ENCODE peak calls at places on chromosomes 1 and 21, in nine cellular contexts. One of them, this sample, is unnamed.

GRCh38 chr1:63463248-63463647 is 59.8 kb downstream of the ITGB3BP start:
- DNase-seq in activated T-cell treated with anti-CD3 and anti-CD28 coated beads for 1 hour: no peak
- DNase-seq in activated B cell treated with CpG ODN at 0.5 μM for 24 hours: no peak
- DNase-seq in Calu3: no peak
- DNase-seq in posterior cingulate gyrus: no peak
- DNase-seq in tibial nerve: no peak
- DNase-seq in stimulated activated CD4-positive, alpha-beta T cell treated with anti-CD3 and anti-CD28 coated beads, TNF-alpha, amount 100 ng/mL, for 24 hours: no peak
- DNase-seq in ovary: no peak
- DNase-seq in anterior cingulate cortex: no peak
- DNase-seq in this sample: no peak

GRCh38 chr1:116873680-116874271 is 35.9 kb upstream of the PTGFRN start:
- DNase-seq in activated T-cell treated with anti-CD3 and anti-CD28 coated beads for 1 hour: no peak
- DNase-seq in activated B cell treated with CpG ODN at 0.5 μM for 24 hours: no peak
- DNase-seq in Calu3: no peak
- DNase-seq in posterior cingulate gyrus: no peak
- DNase-seq in tibial nerve: no peak
- DNase-seq in stimulated activated CD4-positive, alpha-beta T cell treated with anti-CD3 and anti-CD28 coated beads, TNF-alpha, amount 100 ng/mL, for 24 hours: peak
- DNase-seq in ovary: no peak
- DNase-seq in anterior cingulate cortex: no peak
- DNase-seq in this sample: no peak

GRCh38 chr1:220747426-220748090 is 564 bp upstream of the MTARC2 start:
- DNase-seq in activated T-cell treated with anti-CD3 and anti-CD28 coated beads for 1 hour: no peak
- DNase-seq in activated B cell treated with CpG ODN at 0.5 μM for 24 hours: no peak
- DNase-seq in Calu3: no peak
- DNase-seq in posterior cingulate gyrus: no peak
- DNase-seq in tibial nerve: no peak
- DNase-seq in stimulated activated CD4-positive, alpha-beta T cell treated with anti-CD3 and anti-CD28 coated beads, TNF-alpha, amount 100 ng/mL, for 24 hours: no peak
- DNase-seq in ovary: no peak
- DNase-seq in anterior cingulate cortex: no peak
- DNase-seq in this sample: no peak

GRCh38 chr1:109815809-109816791 is 52.4 kb upstream of the EPS8L3 start:
- DNase-seq in activated T-cell treated with anti-CD3 and anti-CD28 coated beads for 1 hour: no peak
- DNase-seq in activated B cell treated with CpG ODN at 0.5 μM for 24 hours: no peak
- DNase-seq in Calu3: no peak
- DNase-seq in posterior cingulate gyrus: no peak
- DNase-seq in tibial nerve: no peak
- DNase-seq in stimulated activated CD4-positive, alpha-beta T cell treated with anti-CD3 and anti-CD28 coated beads, TNF-alpha, amount 100 ng/mL, for 24 hours: no peak
- DNase-seq in ovary: no peak
- DNase-seq in anterior cingulate cortex: no peak
- DNase-seq in this sample: no peak

GRCh38 chr1:12296623-12297022 is 66.8 kb downstream of the VPS13D start:
- DNase-seq in activated T-cell treated with anti-CD3 and anti-CD28 coated beads for 1 hour: no peak
- DNase-seq in activated B cell treated with CpG ODN at 0.5 μM for 24 hours: no peak
- DNase-seq in Calu3: no peak
- DNase-seq in posterior cingulate gyrus: no peak
- DNase-seq in tibial nerve: no peak
- DNase-seq in stimulated activated CD4-positive, alpha-beta T cell treated with anti-CD3 and anti-CD28 coated beads, TNF-alpha, amount 100 ng/mL, for 24 hours: no peak
- DNase-seq in ovary: no peak
- DNase-seq in anterior cingulate cortex: no peak
- DNase-seq in this sample: no peak

GRCh38 chr1:117127840-117128239 is 6.3 kb upstream of the TRIM45 start:
- DNase-seq in activated T-cell treated with anti-CD3 and anti-CD28 coated beads for 1 hour: no peak
- DNase-seq in activated B cell treated with CpG ODN at 0.5 μM for 24 hours: no peak
- DNase-seq in Calu3: no peak
- DNase-seq in posterior cingulate gyrus: no peak
- DNase-seq in tibial nerve: no peak
- DNase-seq in stimulated activated CD4-positive, alpha-beta T cell treated with anti-CD3 and anti-CD28 coated beads, TNF-alpha, amount 100 ng/mL, for 24 hours: no peak
- DNase-seq in ovary: no peak
- DNase-seq in anterior cingulate cortex: no peak
- DNase-seq in this sample: no peak

GRCh38 chr1:230037261-230037660 is 29.8 kb upstream of the GALNT2 start:
- DNase-seq in activated T-cell treated with anti-CD3 and anti-CD28 coated beads for 1 hour: no peak
- DNase-seq in activated B cell treated with CpG ODN at 0.5 μM for 24 hours: no peak
- DNase-seq in Calu3: no peak
- DNase-seq in posterior cingulate gyrus: no peak
- DNase-seq in tibial nerve: no peak
- DNase-seq in stimulated activated CD4-positive, alpha-beta T cell treated with anti-CD3 and anti-CD28 coated beads, TNF-alpha, amount 100 ng/mL, for 24 hours: no peak
- DNase-seq in ovary: no peak
- DNase-seq in anterior cingulate cortex: no peak
- DNase-seq in this sample: no peak

GRCh38 chr1:50985094-50985493 is 15.0 kb downstream of the CDKN2C start:
- DNase-seq in activated T-cell treated with anti-CD3 and anti-CD28 coated beads for 1 hour: no peak
- DNase-seq in activated B cell treated with CpG ODN at 0.5 μM for 24 hours: no peak
- DNase-seq in Calu3: no peak
- DNase-seq in posterior cingulate gyrus: no peak
- DNase-seq in tibial nerve: no peak
- DNase-seq in stimulated activated CD4-positive, alpha-beta T cell treated with anti-CD3 and anti-CD28 coated beads, TNF-alpha, amount 100 ng/mL, for 24 hours: no peak
- DNase-seq in ovary: no peak
- DNase-seq in anterior cingulate cortex: no peak
- DNase-seq in this sample: no peak

GRCh38 chr1:115293899-115294298 is 44.1 kb downstream of the NGF start:
- DNase-seq in activated T-cell treated with anti-CD3 and anti-CD28 coated beads for 1 hour: no peak
- DNase-seq in activated B cell treated with CpG ODN at 0.5 μM for 24 hours: no peak
- DNase-seq in Calu3: no peak
- DNase-seq in posterior cingulate gyrus: no peak
- DNase-seq in tibial nerve: no peak
- DNase-seq in stimulated activated CD4-positive, alpha-beta T cell treated with anti-CD3 and anti-CD28 coated beads, TNF-alpha, amount 100 ng/mL, for 24 hours: no peak
- DNase-seq in ovary: no peak
- DNase-seq in anterior cingulate cortex: no peak
- DNase-seq in this sample: no peak

GRCh38 chr1:16612332-16613172 is 812 bp downstream of the NBPF1 start:
- DNase-seq in activated T-cell treated with anti-CD3 and anti-CD28 coated beads for 1 hour: no peak
- DNase-seq in activated B cell treated with CpG ODN at 0.5 μM for 24 hours: no peak
- DNase-seq in Calu3: no peak
- DNase-seq in posterior cingulate gyrus: peak
- DNase-seq in tibial nerve: peak
- DNase-seq in stimulated activated CD4-positive, alpha-beta T cell treated with anti-CD3 and anti-CD28 coated beads, TNF-alpha, amount 100 ng/mL, for 24 hours: peak
- DNase-seq in ovary: peak
- DNase-seq in anterior cingulate cortex: peak
- DNase-seq in this sample: no peak

GRCh38 chr1:152533327-152533938 is 19.2 kb downstream of the CRCT1 start:
- DNase-seq in activated T-cell treated with anti-CD3 and anti-CD28 coated beads for 1 hour: no peak
- DNase-seq in activated B cell treated with CpG ODN at 0.5 μM for 24 hours: no peak
- DNase-seq in Calu3: peak
- DNase-seq in posterior cingulate gyrus: no peak
- DNase-seq in tibial nerve: peak
- DNase-seq in stimulated activated CD4-positive, alpha-beta T cell treated with anti-CD3 and anti-CD28 coated beads, TNF-alpha, amount 100 ng/mL, for 24 hours: peak
- DNase-seq in ovary: no peak
- DNase-seq in anterior cingulate cortex: no peak
- DNase-seq in this sample: no peak

GRCh38 chr1:23444104-23444533 is 19.6 kb upstream of the TCEA3 start:
- DNase-seq in activated T-cell treated with anti-CD3 and anti-CD28 coated beads for 1 hour: no peak
- DNase-seq in activated B cell treated with CpG ODN at 0.5 μM for 24 hours: no peak
- DNase-seq in Calu3: no peak
- DNase-seq in posterior cingulate gyrus: no peak
- DNase-seq in tibial nerve: peak
- DNase-seq in stimulated activated CD4-positive, alpha-beta T cell treated with anti-CD3 and anti-CD28 coated beads, TNF-alpha, amount 100 ng/mL, for 24 hours: no peak
- DNase-seq in ovary: peak
- DNase-seq in anterior cingulate cortex: no peak
- DNase-seq in this sample: no peak

GRCh38 chr1:25701030-25701785 is 84.6 kb downstream of the MAN1C1 start:
- DNase-seq in activated T-cell treated with anti-CD3 and anti-CD28 coated beads for 1 hour: no peak
- DNase-seq in activated B cell treated with CpG ODN at 0.5 μM for 24 hours: no peak
- DNase-seq in Calu3: no peak
- DNase-seq in posterior cingulate gyrus: no peak
- DNase-seq in tibial nerve: no peak
- DNase-seq in stimulated activated CD4-positive, alpha-beta T cell treated with anti-CD3 and anti-CD28 coated beads, TNF-alpha, amount 100 ng/mL, for 24 hours: no peak
- DNase-seq in ovary: no peak
- DNase-seq in anterior cingulate cortex: no peak
- DNase-seq in this sample: no peak

GRCh38 chr1:216750031-216750627 is 26.9 kb upstream of the ESRRG start:
- DNase-seq in activated T-cell treated with anti-CD3 and anti-CD28 coated beads for 1 hour: no peak
- DNase-seq in activated B cell treated with CpG ODN at 0.5 μM for 24 hours: no peak
- DNase-seq in Calu3: peak
- DNase-seq in posterior cingulate gyrus: no peak
- DNase-seq in tibial nerve: peak
- DNase-seq in stimulated activated CD4-positive, alpha-beta T cell treated with anti-CD3 and anti-CD28 coated beads, TNF-alpha, amount 100 ng/mL, for 24 hours: no peak
- DNase-seq in ovary: no peak
- DNase-seq in anterior cingulate cortex: no peak
- DNase-seq in this sample: no peak

GRCh38 chr1:76066390-76066789 is 8.2 kb upstream of the ST6GALNAC3 start:
- DNase-seq in activated T-cell treated with anti-CD3 and anti-CD28 coated beads for 1 hour: no peak
- DNase-seq in activated B cell treated with CpG ODN at 0.5 μM for 24 hours: no peak
- DNase-seq in Calu3: no peak
- DNase-seq in posterior cingulate gyrus: no peak
- DNase-seq in tibial nerve: no peak
- DNase-seq in stimulated activated CD4-positive, alpha-beta T cell treated with anti-CD3 and anti-CD28 coated beads, TNF-alpha, amount 100 ng/mL, for 24 hours: no peak
- DNase-seq in ovary: no peak
- DNase-seq in anterior cingulate cortex: no peak
- DNase-seq in this sample: no peak

GRCh38 chr1:197003132-197003531 is 25.8 kb downstream of the CFHR5 start:
- DNase-seq in activated T-cell treated with anti-CD3 and anti-CD28 coated beads for 1 hour: no peak
- DNase-seq in activated B cell treated with CpG ODN at 0.5 μM for 24 hours: no peak
- DNase-seq in Calu3: no peak
- DNase-seq in posterior cingulate gyrus: no peak
- DNase-seq in tibial nerve: no peak
- DNase-seq in stimulated activated CD4-positive, alpha-beta T cell treated with anti-CD3 and anti-CD28 coated beads, TNF-alpha, amount 100 ng/mL, for 24 hours: no peak
- DNase-seq in ovary: no peak
- DNase-seq in anterior cingulate cortex: no peak
- DNase-seq in this sample: no peak

GRCh38 chr1:26530898-26531598 is 1.5 kb downstream of the RPS6KA1 start:
- DNase-seq in activated T-cell treated with anti-CD3 and anti-CD28 coated beads for 1 hour: no peak
- DNase-seq in activated B cell treated with CpG ODN at 0.5 μM for 24 hours: no peak
- DNase-seq in Calu3: peak
- DNase-seq in posterior cingulate gyrus: no peak
- DNase-seq in tibial nerve: no peak
- DNase-seq in stimulated activated CD4-positive, alpha-beta T cell treated with anti-CD3 and anti-CD28 coated beads, TNF-alpha, amount 100 ng/mL, for 24 hours: no peak
- DNase-seq in ovary: no peak
- DNase-seq in anterior cingulate cortex: no peak
- DNase-seq in this sample: peak

GRCh38 chr1:180842482-180842881 is 70.2 kb upstream of the KIAA1614 start:
- DNase-seq in activated T-cell treated with anti-CD3 and anti-CD28 coated beads for 1 hour: no peak
- DNase-seq in activated B cell treated with CpG ODN at 0.5 μM for 24 hours: no peak
- DNase-seq in Calu3: no peak
- DNase-seq in posterior cingulate gyrus: no peak
- DNase-seq in tibial nerve: no peak
- DNase-seq in stimulated activated CD4-positive, alpha-beta T cell treated with anti-CD3 and anti-CD28 coated beads, TNF-alpha, amount 100 ng/mL, for 24 hours: no peak
- DNase-seq in ovary: no peak
- DNase-seq in anterior cingulate cortex: no peak
- DNase-seq in this sample: no peak

GRCh38 chr1:118333601-118334241 is 148.7 kb upstream of the SPAG17 start:
- DNase-seq in activated T-cell treated with anti-CD3 and anti-CD28 coated beads for 1 hour: no peak
- DNase-seq in activated B cell treated with CpG ODN at 0.5 μM for 24 hours: no peak
- DNase-seq in Calu3: no peak
- DNase-seq in posterior cingulate gyrus: no peak
- DNase-seq in tibial nerve: no peak
- DNase-seq in stimulated activated CD4-positive, alpha-beta T cell treated with anti-CD3 and anti-CD28 coated beads, TNF-alpha, amount 100 ng/mL, for 24 hours: no peak
- DNase-seq in ovary: no peak
- DNase-seq in anterior cingulate cortex: no peak
- DNase-seq in this sample: no peak

GRCh38 chr21:21063828-21064227 is 65.6 kb downstream of the NCAM2 start:
- DNase-seq in activated T-cell treated with anti-CD3 and anti-CD28 coated beads for 1 hour: no peak
- DNase-seq in activated B cell treated with CpG ODN at 0.5 μM for 24 hours: no peak
- DNase-seq in Calu3: no peak
- DNase-seq in posterior cingulate gyrus: no peak
- DNase-seq in tibial nerve: no peak
- DNase-seq in stimulated activated CD4-positive, alpha-beta T cell treated with anti-CD3 and anti-CD28 coated beads, TNF-alpha, amount 100 ng/mL, for 24 hours: no peak
- DNase-seq in ovary: no peak
- DNase-seq in anterior cingulate cortex: no peak
- DNase-seq in this sample: no peak

GRCh38 chr1:8880068-8880676 is 1.7 kb upstream of the ENO1 start:
- DNase-seq in activated T-cell treated with anti-CD3 and anti-CD28 coated beads for 1 hour: no peak
- DNase-seq in activated B cell treated with CpG ODN at 0.5 μM for 24 hours: no peak
- DNase-seq in Calu3: peak
- DNase-seq in posterior cingulate gyrus: no peak
- DNase-seq in tibial nerve: peak
- DNase-seq in stimulated activated CD4-positive, alpha-beta T cell treated with anti-CD3 and anti-CD28 coated beads, TNF-alpha, amount 100 ng/mL, for 24 hours: no peak
- DNase-seq in ovary: no peak
- DNase-seq in anterior cingulate cortex: no peak
- DNase-seq in this sample: no peak

GRCh38 chr21:15539376-15539775 is 190.4 kb upstream of the USP25 start:
- DNase-seq in activated T-cell treated with anti-CD3 and anti-CD28 coated beads for 1 hour: no peak
- DNase-seq in activated B cell treated with CpG ODN at 0.5 μM for 24 hours: no peak
- DNase-seq in Calu3: no peak
- DNase-seq in posterior cingulate gyrus: no peak
- DNase-seq in tibial nerve: no peak
- DNase-seq in stimulated activated CD4-positive, alpha-beta T cell treated with anti-CD3 and anti-CD28 coated beads, TNF-alpha, amount 100 ng/mL, for 24 hours: no peak
- DNase-seq in ovary: no peak
- DNase-seq in anterior cingulate cortex: no peak
- DNase-seq in this sample: no peak

GRCh38 chr1:106937104-106937503 is 119.4 kb upstream of the PRMT6 start:
- DNase-seq in activated T-cell treated with anti-CD3 and anti-CD28 coated beads for 1 hour: no peak
- DNase-seq in activated B cell treated with CpG ODN at 0.5 μM for 24 hours: no peak
- DNase-seq in Calu3: no peak
- DNase-seq in posterior cingulate gyrus: no peak
- DNase-seq in tibial nerve: no peak
- DNase-seq in stimulated activated CD4-positive, alpha-beta T cell treated with anti-CD3 and anti-CD28 coated beads, TNF-alpha, amount 100 ng/mL, for 24 hours: no peak
- DNase-seq in ovary: no peak
- DNase-seq in anterior cingulate cortex: no peak
- DNase-seq in this sample: no peak

GRCh38 chr1:55064071-55064581 is 24.8 kb downstream of the PCSK9 start:
- DNase-seq in activated T-cell treated with anti-CD3 and anti-CD28 coated beads for 1 hour: no peak
- DNase-seq in activated B cell treated with CpG ODN at 0.5 μM for 24 hours: no peak
- DNase-seq in Calu3: no peak
- DNase-seq in posterior cingulate gyrus: peak
- DNase-seq in tibial nerve: no peak
- DNase-seq in stimulated activated CD4-positive, alpha-beta T cell treated with anti-CD3 and anti-CD28 coated beads, TNF-alpha, amount 100 ng/mL, for 24 hours: no peak
- DNase-seq in ovary: no peak
- DNase-seq in anterior cingulate cortex: peak
- DNase-seq in this sample: no peak

GRCh38 chr21:25999935-26000582 is 170.5 kb downstream of the APP start:
- DNase-seq in activated T-cell treated with anti-CD3 and anti-CD28 coated beads for 1 hour: peak
- DNase-seq in activated B cell treated with CpG ODN at 0.5 μM for 24 hours: no peak
- DNase-seq in Calu3: no peak
- DNase-seq in posterior cingulate gyrus: no peak
- DNase-seq in tibial nerve: no peak
- DNase-seq in stimulated activated CD4-positive, alpha-beta T cell treated with anti-CD3 and anti-CD28 coated beads, TNF-alpha, amount 100 ng/mL, for 24 hours: peak
- DNase-seq in ovary: no peak
- DNase-seq in anterior cingulate cortex: no peak
- DNase-seq in this sample: no peak

GRCh38 chr21:37220433-37220980 is 46.6 kb downstream of the VPS26C start:
- DNase-seq in activated T-cell treated with anti-CD3 and anti-CD28 coated beads for 1 hour: peak
- DNase-seq in activated B cell treated with CpG ODN at 0.5 μM for 24 hours: no peak
- DNase-seq in Calu3: no peak
- DNase-seq in posterior cingulate gyrus: peak
- DNase-seq in tibial nerve: peak
- DNase-seq in stimulated activated CD4-positive, alpha-beta T cell treated with anti-CD3 and anti-CD28 coated beads, TNF-alpha, amount 100 ng/mL, for 24 hours: no peak
- DNase-seq in ovary: peak
- DNase-seq in anterior cingulate cortex: no peak
- DNase-seq in this sample: no peak

GRCh38 chr21:42555756-42556438 is 42.2 kb downstream of the SLC37A1 start:
- DNase-seq in activated T-cell treated with anti-CD3 and anti-CD28 coated beads for 1 hour: no peak
- DNase-seq in activated B cell treated with CpG ODN at 0.5 μM for 24 hours: peak
- DNase-seq in Calu3: no peak
- DNase-seq in posterior cingulate gyrus: peak
- DNase-seq in tibial nerve: no peak
- DNase-seq in stimulated activated CD4-positive, alpha-beta T cell treated with anti-CD3 and anti-CD28 coated beads, TNF-alpha, amount 100 ng/mL, for 24 hours: no peak
- DNase-seq in ovary: no peak
- DNase-seq in anterior cingulate cortex: no peak
- DNase-seq in this sample: no peak

GRCh38 chr1:226624526-226624925 is 76.0 kb downstream of the STUM start:
- DNase-seq in activated T-cell treated with anti-CD3 and anti-CD28 coated beads for 1 hour: no peak
- DNase-seq in activated B cell treated with CpG ODN at 0.5 μM for 24 hours: no peak
- DNase-seq in Calu3: no peak
- DNase-seq in posterior cingulate gyrus: peak
- DNase-seq in tibial nerve: no peak
- DNase-seq in stimulated activated CD4-positive, alpha-beta T cell treated with anti-CD3 and anti-CD28 coated beads, TNF-alpha, amount 100 ng/mL, for 24 hours: no peak
- DNase-seq in ovary: peak
- DNase-seq in anterior cingulate cortex: no peak
- DNase-seq in this sample: no peak

GRCh38 chr1:185934476-185935189 is 200.4 kb downstream of the HMCN1 start:
- DNase-seq in activated T-cell treated with anti-CD3 and anti-CD28 coated beads for 1 hour: no peak
- DNase-seq in activated B cell treated with CpG ODN at 0.5 μM for 24 hours: no peak
- DNase-seq in Calu3: no peak
- DNase-seq in posterior cingulate gyrus: no peak
- DNase-seq in tibial nerve: no peak
- DNase-seq in stimulated activated CD4-positive, alpha-beta T cell treated with anti-CD3 and anti-CD28 coated beads, TNF-alpha, amount 100 ng/mL, for 24 hours: no peak
- DNase-seq in ovary: no peak
- DNase-seq in anterior cingulate cortex: no peak
- DNase-seq in this sample: no peak

GRCh38 chr1:198778049-198778448 is 139.2 kb downstream of the PTPRC start:
- DNase-seq in activated T-cell treated with anti-CD3 and anti-CD28 coated beads for 1 hour: no peak
- DNase-seq in activated B cell treated with CpG ODN at 0.5 μM for 24 hours: no peak
- DNase-seq in Calu3: no peak
- DNase-seq in posterior cingulate gyrus: no peak
- DNase-seq in tibial nerve: no peak
- DNase-seq in stimulated activated CD4-positive, alpha-beta T cell treated with anti-CD3 and anti-CD28 coated beads, TNF-alpha, amount 100 ng/mL, for 24 hours: no peak
- DNase-seq in ovary: no peak
- DNase-seq in anterior cingulate cortex: no peak
- DNase-seq in this sample: no peak

GRCh38 chr1:93661829-93662474 is 19.7 kb downstream of the BCAR3 start:
- DNase-seq in activated T-cell treated with anti-CD3 and anti-CD28 coated beads for 1 hour: no peak
- DNase-seq in activated B cell treated with CpG ODN at 0.5 μM for 24 hours: no peak
- DNase-seq in Calu3: peak
- DNase-seq in posterior cingulate gyrus: no peak
- DNase-seq in tibial nerve: no peak
- DNase-seq in stimulated activated CD4-positive, alpha-beta T cell treated with anti-CD3 and anti-CD28 coated beads, TNF-alpha, amount 100 ng/mL, for 24 hours: no peak
- DNase-seq in ovary: no peak
- DNase-seq in anterior cingulate cortex: no peak
- DNase-seq in this sample: no peak